ENCODE peak calls at places on chromosomes 7 and 10, in ten cellular contexts. One of them, this sample, is unnamed.

GRCh38 chr10:106557053-106557452 is 607.5 kb downstream of the SORCS1 start:
- DNase-seq in prostate gland: no peak
- DNase-seq in spleen: no peak
- DNase-seq in lower leg skin: no peak
- DNase-seq in Peyer's patch: no peak
- DNase-seq in uterus: no peak
- DNase-seq in A549: no peak
- DNase-seq in body of pancreas: no peak
- DNase-seq in breast epithelium: no peak
- DNase-seq in stomach: no peak
- DNase-seq in this sample: no peak

GRCh38 chr7:22617166-22617565 is 109.8 kb upstream of the IL6 start:
- DNase-seq in prostate gland: no peak
- DNase-seq in spleen: no peak
- DNase-seq in lower leg skin: no peak
- DNase-seq in Peyer's patch: no peak
- DNase-seq in uterus: no peak
- DNase-seq in A549: no peak
- DNase-seq in body of pancreas: no peak
- DNase-seq in breast epithelium: no peak
- DNase-seq in stomach: no peak
- DNase-seq in this sample: no peak

GRCh38 chr7:133230591-133231194 is 22.2 kb upstream of the EXOC4 start:
- DNase-seq in prostate gland: peak
- DNase-seq in spleen: no peak
- DNase-seq in lower leg skin: no peak
- DNase-seq in Peyer's patch: no peak
- DNase-seq in uterus: no peak
- DNase-seq in A549: peak
- DNase-seq in body of pancreas: peak
- DNase-seq in breast epithelium: no peak
- DNase-seq in stomach: peak
- DNase-seq in this sample: peak

GRCh38 chr7:126210707-126211106 is 1042.0 kb downstream of the GRM8 start:
- DNase-seq in prostate gland: no peak
- DNase-seq in spleen: no peak
- DNase-seq in lower leg skin: no peak
- DNase-seq in Peyer's patch: no peak
- DNase-seq in uterus: no peak
- DNase-seq in A549: no peak
- DNase-seq in body of pancreas: no peak
- DNase-seq in breast epithelium: no peak
- DNase-seq in stomach: no peak
- DNase-seq in this sample: no peak

GRCh38 chr7:21338728-21339164 is 89.1 kb upstream of the SP4 start:
- DNase-seq in prostate gland: no peak
- DNase-seq in spleen: no peak
- DNase-seq in lower leg skin: no peak
- DNase-seq in Peyer's patch: no peak
- DNase-seq in uterus: no peak
- DNase-seq in A549: no peak
- DNase-seq in body of pancreas: no peak
- DNase-seq in breast epithelium: no peak
- DNase-seq in stomach: no peak
- DNase-seq in this sample: no peak

GRCh38 chr7:94584113-94584512 is 71.8 kb downstream of the SGCE start:
- DNase-seq in prostate gland: peak
- DNase-seq in spleen: no peak
- DNase-seq in lower leg skin: no peak
- DNase-seq in Peyer's patch: no peak
- DNase-seq in uterus: no peak
- DNase-seq in A549: no peak
- DNase-seq in body of pancreas: peak
- DNase-seq in breast epithelium: no peak
- DNase-seq in stomach: peak
- DNase-seq in this sample: peak

GRCh38 chr7:84261509-84261908 is 66.9 kb upstream of the SEMA3A start:
- DNase-seq in prostate gland: no peak
- DNase-seq in spleen: no peak
- DNase-seq in lower leg skin: peak
- DNase-seq in Peyer's patch: no peak
- DNase-seq in uterus: no peak
- DNase-seq in A549: no peak
- DNase-seq in body of pancreas: no peak
- DNase-seq in breast epithelium: no peak
- DNase-seq in stomach: no peak
- DNase-seq in this sample: peak

GRCh38 chr10:7408494-7409044 is 2.3 kb downstream of the SFMBT2 start:
- DNase-seq in prostate gland: peak
- DNase-seq in spleen: peak
- DNase-seq in lower leg skin: peak
- DNase-seq in Peyer's patch: peak
- DNase-seq in uterus: peak
- DNase-seq in A549: peak
- DNase-seq in body of pancreas: peak
- DNase-seq in breast epithelium: peak
- DNase-seq in stomach: peak
- DNase-seq in this sample: peak

GRCh38 chr7:129969881-129970446 is 17.2 kb upstream of the UBE2H start:
- DNase-seq in prostate gland: peak
- DNase-seq in spleen: peak
- DNase-seq in lower leg skin: no peak
- DNase-seq in Peyer's patch: no peak
- DNase-seq in uterus: no peak
- DNase-seq in A549: peak
- DNase-seq in body of pancreas: no peak
- DNase-seq in breast epithelium: peak
- DNase-seq in stomach: no peak
- DNase-seq in this sample: no peak

GRCh38 chr7:90251304-90251635 is 6.3 kb downstream of the CFAP69 start:
- DNase-seq in prostate gland: no peak
- DNase-seq in spleen: no peak
- DNase-seq in lower leg skin: no peak
- DNase-seq in Peyer's patch: no peak
- DNase-seq in uterus: no peak
- DNase-seq in A549: no peak
- DNase-seq in body of pancreas: no peak
- DNase-seq in breast epithelium: no peak
- DNase-seq in stomach: no peak
- DNase-seq in this sample: no peak

GRCh38 chr7:68955656-68956055 is 642.6 kb upstream of the AUTS2 start:
- DNase-seq in prostate gland: no peak
- DNase-seq in spleen: no peak
- DNase-seq in lower leg skin: no peak
- DNase-seq in Peyer's patch: no peak
- DNase-seq in uterus: no peak
- DNase-seq in A549: no peak
- DNase-seq in body of pancreas: no peak
- DNase-seq in breast epithelium: no peak
- DNase-seq in stomach: no peak
- DNase-seq in this sample: no peak

GRCh38 chr7:70872188-70872587 is 259.8 kb upstream of the GALNT17 start:
- DNase-seq in prostate gland: no peak
- DNase-seq in spleen: no peak
- DNase-seq in lower leg skin: no peak
- DNase-seq in Peyer's patch: no peak
- DNase-seq in uterus: no peak
- DNase-seq in A549: no peak
- DNase-seq in body of pancreas: no peak
- DNase-seq in breast epithelium: no peak
- DNase-seq in stomach: no peak
- DNase-seq in this sample: no peak

GRCh38 chr7:116569737-116570136 is 44.9 kb downstream of the CAV1 start:
- DNase-seq in prostate gland: no peak
- DNase-seq in spleen: no peak
- DNase-seq in lower leg skin: no peak
- DNase-seq in Peyer's patch: no peak
- DNase-seq in uterus: no peak
- DNase-seq in A549: peak
- DNase-seq in body of pancreas: no peak
- DNase-seq in breast epithelium: no peak
- DNase-seq in stomach: no peak
- DNase-seq in this sample: no peak

GRCh38 chr7:5143935-5144903 is 45.8 kb upstream of the WIPI2 start:
- DNase-seq in prostate gland: no peak
- DNase-seq in spleen: peak
- DNase-seq in lower leg skin: no peak
- DNase-seq in Peyer's patch: no peak
- DNase-seq in uterus: no peak
- DNase-seq in A549: no peak
- DNase-seq in body of pancreas: peak
- DNase-seq in breast epithelium: no peak
- DNase-seq in stomach: peak
- DNase-seq in this sample: no peak

DNA sequence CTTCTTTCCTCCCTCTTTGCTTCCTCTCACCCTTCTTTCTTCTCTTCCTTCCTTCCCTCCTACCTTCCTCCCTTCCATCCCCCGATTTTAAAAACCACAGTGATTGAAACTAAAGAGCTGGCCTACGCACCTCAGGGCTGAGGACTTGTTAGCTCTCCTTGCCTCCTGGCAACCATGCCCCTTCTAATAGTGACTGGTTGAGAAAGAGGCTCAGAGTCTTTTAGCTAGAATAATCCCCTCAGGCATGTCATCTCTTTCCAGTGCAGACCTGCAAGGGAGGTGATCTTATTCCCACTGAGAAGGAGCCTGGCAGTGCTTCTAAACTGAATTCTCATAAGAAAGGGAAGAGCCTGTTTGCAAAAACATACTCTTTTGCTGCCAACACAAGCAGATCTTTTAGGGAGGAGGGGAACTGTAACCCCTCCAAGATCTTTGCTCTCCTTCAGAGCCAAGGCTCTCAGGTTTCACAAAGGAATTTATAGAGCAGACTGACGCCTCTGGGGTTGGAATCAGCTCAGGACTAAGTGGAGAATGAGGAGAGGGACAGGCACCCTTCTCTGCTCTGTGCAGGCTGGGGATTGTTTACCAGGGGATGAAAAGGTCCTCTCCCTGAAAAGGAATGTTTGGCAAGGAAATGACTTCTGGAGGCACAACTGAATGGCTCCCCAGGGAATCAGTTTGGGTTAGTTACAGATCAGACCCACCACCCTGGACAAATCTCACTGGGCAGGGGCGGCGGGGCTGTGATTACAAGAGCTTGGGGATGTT is 9.4 kb upstream of the ANKRD1 start:
- DNase-seq in prostate gland: peak
- DNase-seq in spleen: no peak
- DNase-seq in lower leg skin: no peak
- DNase-seq in Peyer's patch: no peak
- DNase-seq in uterus: no peak
- DNase-seq in A549: peak
- DNase-seq in body of pancreas: no peak
- DNase-seq in breast epithelium: no peak
- DNase-seq in stomach: no peak
- DNase-seq in this sample: peak
- TF ChIP-seq POLR2A in prostate gland: no peak
- TF ChIP-seq POLR2A in spleen: no peak
- TF ChIP-seq POLR2A in lower leg skin: no peak
- TF ChIP-seq POLR2A in Peyer's patch: no peak
- TF ChIP-seq POLR2A in uterus: no peak
- TF ChIP-seq POLR2A in A549: no peak
- TF ChIP-seq POLR2A in body of pancreas: no peak
- TF ChIP-seq POLR2A in breast epithelium: no peak
- TF ChIP-seq POLR2A in stomach: no peak
- TF ChIP-seq POLR2A in this sample: no peak

GRCh38 chr10:132571565-132572544 is 34.3 kb downstream of the INPP5A start:
- DNase-seq in prostate gland: peak
- DNase-seq in spleen: no peak
- DNase-seq in lower leg skin: peak
- DNase-seq in Peyer's patch: peak
- DNase-seq in uterus: peak
- DNase-seq in A549: peak
- DNase-seq in body of pancreas: peak
- DNase-seq in breast epithelium: no peak
- DNase-seq in stomach: peak
- DNase-seq in this sample: peak
- TF ChIP-seq CTCF in prostate gland: no peak
- TF ChIP-seq CTCF in spleen: no peak
- TF ChIP-seq CTCF in lower leg skin: no peak
- TF ChIP-seq CTCF in Peyer's patch: no peak
- TF ChIP-seq CTCF in uterus: no peak
- TF ChIP-seq CTCF in A549: no peak
- TF ChIP-seq CTCF in body of pancreas: no peak
- TF ChIP-seq CTCF in breast epithelium: no peak
- TF ChIP-seq CTCF in stomach: no peak
- TF ChIP-seq CTCF in this sample: no peak

GRCh38 chr10:103719036-103719435 is 136.3 kb downstream of the SH3PXD2A start:
- DNase-seq in prostate gland: no peak
- DNase-seq in spleen: no peak
- DNase-seq in lower leg skin: no peak
- DNase-seq in Peyer's patch: no peak
- DNase-seq in uterus: no peak
- DNase-seq in A549: no peak
- DNase-seq in body of pancreas: no peak
- DNase-seq in breast epithelium: no peak
- DNase-seq in stomach: no peak
- DNase-seq in this sample: no peak
- H3K4me3 ChIP-seq in prostate gland: no peak
- H3K4me3 ChIP-seq in spleen: no peak
- H3K4me3 ChIP-seq in lower leg skin: no peak
- H3K4me3 ChIP-seq in Peyer's patch: no peak
- H3K4me3 ChIP-seq in uterus: no peak
- H3K4me3 ChIP-seq in A549: no peak
- H3K4me3 ChIP-seq in body of pancreas: no peak
- H3K4me3 ChIP-seq in breast epithelium: no peak
- H3K4me3 ChIP-seq in stomach: no peak
- H3K4me3 ChIP-seq in this sample: no peak

GRCh38 chr7:154696556-154696955 is 306.4 kb downstream of the PAXIP1 start:
- DNase-seq in prostate gland: no peak
- DNase-seq in spleen: no peak
- DNase-seq in lower leg skin: no peak
- DNase-seq in Peyer's patch: no peak
- DNase-seq in uterus: no peak
- DNase-seq in A549: no peak
- DNase-seq in body of pancreas: no peak
- DNase-seq in breast epithelium: no peak
- DNase-seq in stomach: no peak
- DNase-seq in this sample: no peak
- TF ChIP-seq POLR2A in prostate gland: no peak
- TF ChIP-seq POLR2A in spleen: no peak
- TF ChIP-seq POLR2A in lower leg skin: no peak
- TF ChIP-seq POLR2A in Peyer's patch: no peak
- TF ChIP-seq POLR2A in uterus: no peak
- TF ChIP-seq POLR2A in A549: no peak
- TF ChIP-seq POLR2A in body of pancreas: no peak
- TF ChIP-seq POLR2A in breast epithelium: no peak
- TF ChIP-seq POLR2A in stomach: no peak
- TF ChIP-seq POLR2A in this sample: no peak

GRCh38 chr10:100930368-100930767 is 17.6 kb downstream of the SLF2 start:
- DNase-seq in prostate gland: no peak
- DNase-seq in spleen: no peak
- DNase-seq in lower leg skin: no peak
- DNase-seq in Peyer's patch: no peak
- DNase-seq in uterus: no peak
- DNase-seq in A549: peak
- DNase-seq in body of pancreas: no peak
- DNase-seq in breast epithelium: no peak
- DNase-seq in stomach: no peak
- DNase-seq in this sample: no peak
- TF ChIP-seq CTCF in prostate gland: no peak
- TF ChIP-seq CTCF in spleen: no peak
- TF ChIP-seq CTCF in lower leg skin: no peak
- TF ChIP-seq CTCF in Peyer's patch: no peak
- TF ChIP-seq CTCF in uterus: no peak
- TF ChIP-seq CTCF in A549: no peak
- TF ChIP-seq CTCF in body of pancreas: no peak
- TF ChIP-seq CTCF in breast epithelium: no peak
- TF ChIP-seq CTCF in stomach: no peak
- TF ChIP-seq CTCF in this sample: no peak

This sample was measured in thyroid gland.